ENCODE peak calls at places on chromosomes 16 and 17, in six cellular contexts. H is stimulated activated CD8-positive, alpha-beta memory T cell treated with anti-CD3 and anti-CD28 coated beads, Interleukin-4, amount 100 ng/mL, for 1 hour; J is neural progenitor cell; L is activated CD4-positive, alpha-beta T cell treated with anti-CD3 and anti-CD28 coated beads, Interleukin-2, amount 50 U/mL, for 1 hour; E is left lung; S is left ventricle myocardium superior. R is an unnamed sample.

GRCh38 chr17:17494499-17495447 is 1.4 kb downstream of the RASD1 start:
- DNase-seq in H (no peak), J (peak; percentile 77), L (peak; percentile 12), E (peak; percentile 87), S (peak; percentile 77), R (no peak)

GRCh38 chr17:54426287-54426886 is 474.3 kb upstream of the TOM1L1 start:
- DNase-seq in H (no peak), J (peak; percentile 53), L (no peak), E (no peak), S (no peak), R (peak; percentile 7)

GRCh38 chr17:58319181-58320162 is 9.1 kb downstream of the TSPOAP1 start:
- DNase-seq in H (no peak), J (no peak), L (no peak), E (peak; percentile 59), S (peak; percentile 20), R (no peak)

GRCh38 chr17:50765454-50766221 is 1.7 kb downstream of the ANKRD40CL start:
- DNase-seq in H (no peak), J (no peak), L (no peak), E (no peak), S (peak; percentile 40), R (peak; percentile 29)

GRCh38 chr17:21382560-21383495 is 6.7 kb downstream of the KCNJ12 start:
- DNase-seq in H (no peak), J (no peak), L (no peak), E (no peak), S (no peak), R (no peak)

GRCh38 chr16:84686702-84687298 is 13.0 kb upstream of the USP10 start:
- DNase-seq in H (no peak), J (no peak), L (no peak), E (no peak), S (no peak), R (no peak)

GRCh38 chr16:70430667-70431536 is 8.0 kb downstream of the ST3GAL2 start:
- DNase-seq in H (peak; percentile 21), J (no peak), L (peak; percentile 52), E (no peak), S (no peak), R (peak; percentile 48)

GRCh38 chr17:58200024-58200633 is 7.6 kb downstream of the EPX start:
- DNase-seq in H (peak; percentile 34), J (peak; percentile 74), L (peak; percentile 54), E (peak; percentile 82), S (peak; percentile 57), R (peak; percentile 52)

GRCh38 chr17:44522883-44523671 is 19.9 kb upstream of the GPATCH8 start:
- DNase-seq in H (no peak), J (peak; percentile 55), L (peak; percentile 40), E (no peak), S (peak; percentile 81), R (peak; percentile 82)

GRCh38 chr17:78873519-78874340 is 29.3 kb downstream of the CEP295NL start:
- DNase-seq in H (no peak), J (peak; percentile 33), L (no peak), E (no peak), S (peak; percentile 66), R (no peak)

GRCh38 chr16:4614571-4615388 is at the start of gene UBALD1:
- DNase-seq in H (peak; percentile 54), J (peak; percentile 92), L (peak; percentile 72), E (peak; percentile 96), S (peak; percentile 93), R (peak; percentile 87)